ENCODE peak calls at places on chromosomes 5 and 9, in seven cellular contexts. S is kidney tubule cell; A is mammary epithelial cell; H is endothelial cell; O is CD4-positive, alpha-beta T cell; D is uterus; G is GM10248. N is an unnamed sample.

GRCh38 chr5:149166128-149166527 is 24.8 kb downstream of the ABLIM3 start:
- DNase-seq in O (no peak), S (peak; percentile 80), A (peak; percentile 28), H (no peak), D (no peak), G (no peak), N (no peak)

GRCh38 chr5:118326496-118327045 is 661.8 kb downstream of the DTWD2 start:
- DNase-seq in G (no peak), O (no peak), H (no peak), D (no peak), S (peak; percentile 73), A (no peak), N (no peak)

GRCh38 chr5:59799668-59800374 is 93.7 kb downstream of the PDE4D start:
- DNase-seq in D (no peak), G (peak; percentile 21), S (peak; percentile 60), H (peak; percentile 43), A (peak; percentile 61), O (no peak), N (no peak)

GRCh38 chr9:343773-344172 is 129.1 kb downstream of the DOCK8 start:
- DNase-seq in D (no peak), S (no peak), O (no peak), A (peak; percentile 54), G (no peak), H (no peak), N (no peak)

GRCh38 chr5:13601152-13601551 is 343.3 kb downstream of the DNAH5 start:
- DNase-seq in D (no peak), A (peak; percentile 82), S (peak; percentile 78), H (no peak), O (no peak), G (no peak), N (no peak)

GRCh38 chr9:134630861-134631260 is 10.7 kb upstream of the COL5A1 start:
- DNase-seq in G (no peak), H (no peak), D (peak; percentile 4), O (no peak), S (no peak), A (no peak), N (no peak)

GRCh38 chr9:18359335-18359734 is 114.6 kb upstream of the ADAMTSL1 start:
- DNase-seq in A (peak; percentile 48), S (peak; percentile 63), D (no peak), O (no peak), G (no peak), H (no peak), N (no peak)

GRCh38 chr5:129361441-129362025 is 98.6 kb upstream of the ADAMTS19 start:
- DNase-seq in O (no peak), H (no peak), D (no peak), G (peak; percentile 3), A (no peak), S (no peak), N (no peak)

GRCh38 chr5:61030163-61030482 is 85.1 kb downstream of the NDUFAF2 start:
- DNase-seq in O (no peak), H (no peak), A (no peak), S (no peak), D (no peak), G (no peak), N (no peak)

GRCh38 chr5:80225954-80226353 is 29.9 kb downstream of the SERINC5 start:
- DNase-seq in S (no peak), D (no peak), H (no peak), A (no peak), O (no peak), G (no peak), N (no peak)

GRCh38 chr5:24850911-24851310 is 206.1 kb upstream of the CDH10 start:
- DNase-seq in D (no peak), S (no peak), O (no peak), G (no peak), H (no peak), A (no peak), N (no peak)

GRCh38 chr9:3893519-3893918 is 367.7 kb upstream of the RFX3 start:
- DNase-seq in A (no peak), H (no peak), D (no peak), G (no peak), S (no peak), O (no peak), N (no peak)

GRCh38 chr5:2188661-2189060 is 305.9 kb upstream of the IRX4 start:
- DNase-seq in S (no peak), O (no peak), G (no peak), D (no peak), A (no peak), H (no peak), N (peak; percentile 2)

GRCh38 chr9:114427644-114428043 is 39.9 kb upstream of the AKNA start:
- DNase-seq in H (no peak), D (no peak), G (no peak), A (no peak), O (no peak), S (no peak), N (no peak)

GRCh38 chr5:56481147-56481997 is 248.2 kb upstream of the ANKRD55 start:
- DNase-seq in G (peak; percentile 54), A (peak; percentile 11), D (peak; percentile 42), O (no peak), S (peak; percentile 38), H (peak; percentile 52), N (no peak)

GRCh38 chr9:126119731-126120130 is 206.9 kb upstream of the MVB12B start:
- DNase-seq in H (no peak), G (no peak), A (no peak), O (no peak), S (no peak), D (no peak), N (no peak)

GRCh38 chr9:133477992-133478850 is 678 bp downstream of the SLC2A6 start:
- DNase-seq in G (peak; percentile 63), D (no peak), H (peak; percentile 36), A (peak; percentile 57), S (peak; percentile 70), O (no peak), N (no peak)

GRCh38 chr5:54518146-54519082 is 855 bp downstream of the SNX18 start:
- DNase-seq in A (peak; percentile 39), D (peak; percentile 47), S (peak; percentile 57), O (peak; percentile 39), G (peak; percentile 58), H (peak; percentile 57), N (peak; percentile 41)

GRCh38 chr9:32430720-32431119 is 46.3 kb downstream of the ACO1 start:
- DNase-seq in H (no peak), D (no peak), G (no peak), S (peak; percentile 45), A (peak; percentile 24), O (no peak), N (no peak)

GRCh38 chr5:142202282-142202681 is 93.7 kb downstream of the NDFIP1 start:
- DNase-seq in O (no peak), A (peak; percentile 49), H (no peak), D (no peak), S (peak; percentile 54), G (no peak), N (no peak)

GRCh38 chr9:132018957-132019405 is 60.7 kb downstream of the MED27 start:
- DNase-seq in O (no peak), S (no peak), D (no peak), A (no peak), G (no peak), H (no peak), N (no peak)

GRCh38 chr5:53482717-53483638 is 2.5 kb downstream of the FST start:
- DNase-seq in D (peak; percentile 31), A (peak; percentile 59), G (peak; percentile 41), S (peak; percentile 41), O (no peak), H (peak; percentile 40), N (no peak)

GRCh38 chr5:54390015-54390414 is 65.5 kb upstream of the HSPB3 start:
- DNase-seq in G (no peak), D (no peak), A (peak; percentile 95), S (peak; percentile 98), H (no peak), O (no peak), N (no peak)

GRCh38 chr5:68343421-68343826 is 127.9 kb downstream of the PIK3R1 start:
- DNase-seq in G (peak; percentile 24), S (peak; percentile 92), A (peak; percentile 98), H (no peak), D (peak; percentile 59), O (no peak), N (no peak)

GRCh38 chr5:72234265-72234700 is 85.8 kb downstream of the MRPS27 start:
- DNase-seq in A (peak; percentile 72), O (no peak), H (no peak), D (no peak), G (peak; percentile 50), S (peak; percentile 57), N (no peak)

GRCh38 chr5:112154940-112155686 is 264.0 kb downstream of the EPB41L4A start:
- DNase-seq in S (peak; percentile 75), D (no peak), H (no peak), O (no peak), G (no peak), A (peak; percentile 41), N (no peak)